ENCODE peak calls at places on chromosomes 13 and 19, in five cellular contexts. K is cardiac muscle cell; G is CD4-positive, CD25-positive, alpha-beta regulatory T cell; E is heart left ventricle; W is tibial nerve. S is an unnamed sample.

GRCh38 chr19:279656-280055 is 11.5 kb downstream of the PLPP2 start:
- DNase-seq in K (no peak), G (no peak), E (no peak), W (no peak), S (no peak)

GRCh38 chr19:9835507-9835949 is 410 bp downstream of the PIN1 start:
- DNase-seq in K (no peak), G (no peak), E (peak; percentile 64), W (no peak), S (no peak)

GRCh38 chr13:30698023-30698422 is 37.3 kb upstream of the ALOX5AP start:
- DNase-seq in K (no peak), G (no peak), E (no peak), W (no peak), S (no peak)

GRCh38 chr13:51849145-51850101 is 4.4 kb upstream of the TMEM272 start:
- DNase-seq in K (peak; percentile 58), G (peak; percentile 14), E (no peak), W (no peak), S (no peak)

GRCh38 chr13:93039131-93039530 is 187.5 kb upstream of the GPC6 start:
- DNase-seq in K (no peak), G (no peak), E (no peak), W (no peak), S (no peak)

GRCh38 chr13:60617863-60618733 is 221.1 kb downstream of the TDRD3 start:
- DNase-seq in K (peak; percentile 14), G (no peak), E (no peak), W (peak; percentile 32), S (no peak)

GRCh38 chr13:93145199-93145598 is 81.4 kb upstream of the GPC6 start:
- DNase-seq in K (no peak), G (no peak), E (no peak), W (no peak), S (no peak)

GRCh38 chr19:47309608-47310007 is at the start of gene C5AR1:
- DNase-seq in K (no peak), G (no peak), E (peak; percentile 76), W (no peak), S (no peak)

GRCh38 chr13:38590796-38591507 is 95.9 kb upstream of the FREM2 start:
- DNase-seq in K (peak; percentile 35), G (no peak), E (no peak), W (no peak), S (no peak)

GRCh38 chr13:112785419-112785856 is 95.6 kb downstream of the ATP11A start:
- DNase-seq in K (no peak), G (no peak), E (no peak), W (no peak), S (peak; percentile 33)

GRCh38 chr13:42494157-42494556 is 79.8 kb upstream of the TNFSF11 start:
- DNase-seq in K (no peak), G (no peak), E (no peak), W (no peak), S (no peak)

GRCh38 chr19:37551123-37551993 is 43.2 kb downstream of the ZNF571 start:
- DNase-seq in K (no peak), G (peak; percentile 54), E (peak; percentile 78), W (no peak), S (peak; percentile 59)

GRCh38 chr19:44111910-44112463 is 1.2 kb upstream of the ZNF225 start:
- DNase-seq in K (peak; percentile 85), G (no peak), E (no peak), W (no peak), S (no peak)

GRCh38 chr13:27375686-27376326 is 48.6 kb upstream of the GTF3A start:
- DNase-seq in K (peak; percentile 71), G (peak; percentile 23), E (no peak), W (peak; percentile 67), S (peak; percentile 65)

GRCh38 chr19:20414133-20414532 is 151.4 kb downstream of the ZNF737 start:
- DNase-seq in K (no peak), G (no peak), E (no peak), W (no peak), S (no peak)

GRCh38 chr13:91724591-91724990 is 326.2 kb downstream of the GPC5 start:
- DNase-seq in K (no peak), G (no peak), E (no peak), W (no peak), S (no peak)

GRCh38 chr13:113998781-113999617 is 25.1 kb upstream of the C13orf46 start:
- DNase-seq in K (no peak), G (no peak), E (peak; percentile 43), W (no peak), S (no peak)

GRCh38 chr19:3270908-3271307 is 46.4 kb downstream of the CELF5 start:
- DNase-seq in K (peak; percentile 23), G (peak; percentile 20), E (no peak), W (no peak), S (peak; percentile 30)
- H3K9me3 ChIP-seq in K (no peaks in the 10 kb centered on the region), G (no peaks in the 10 kb centered on the region), E (no peaks in the 10 kb centered on the region), W (peaks cover 18% of the 10 kb centered on the region), S (no peaks in the 10 kb centered on the region)

GRCh38 chr13:23793711-23794110 is 95.5 kb downstream of the MIPEP start:
- DNase-seq in K (no peak), G (no peak), E (no peak), W (no peak), S (no peak)
- H3K4me1 ChIP-seq in K (peaks cover 8% of the 10 kb centered on the region), G (peaks cover 12% of the 10 kb centered on the region), E (no peaks in the 10 kb centered on the region), W (no peaks in the 10 kb centered on the region), S (no peaks in the 10 kb centered on the region)

GRCh38 chr19:58085348-58085875 is 12.6 kb downstream of the ZSCAN18 start:
- DNase-seq in K (no peak), G (no peak), E (no peak), W (no peak), S (no peak)
- H3K9me3 ChIP-seq in K (no peaks in the 10 kb centered on the region), G (peaks cover 83% of the 10 kb centered on the region), E (peaks cover 7% of the 10 kb centered on the region), W (peaks cover 98% of the 10 kb centered on the region), S (peaks cover 22% of the 10 kb centered on the region)

GRCh38 chr13:46617382-46617781 is 64.4 kb downstream of the LRCH1 start:
- DNase-seq in K (no peak), G (no peak), E (no peak), W (no peak), S (no peak)

GRCh38 chr13:46613409-46614049 is 60.6 kb downstream of the LRCH1 start:
- DNase-seq in K (no peak), G (no peak), E (no peak), W (no peak), S (no peak)

GRCh38 chr13:46614582-46614981 is 61.6 kb downstream of the LRCH1 start:
- DNase-seq in K (no peak), G (no peak), E (no peak), W (no peak), S (no peak)

GRCh38 chr13:46617885-46618284 is 64.9 kb downstream of the LRCH1 start:
- DNase-seq in K (no peak), G (no peak), E (no peak), W (no peak), S (no peak)

DNA sequence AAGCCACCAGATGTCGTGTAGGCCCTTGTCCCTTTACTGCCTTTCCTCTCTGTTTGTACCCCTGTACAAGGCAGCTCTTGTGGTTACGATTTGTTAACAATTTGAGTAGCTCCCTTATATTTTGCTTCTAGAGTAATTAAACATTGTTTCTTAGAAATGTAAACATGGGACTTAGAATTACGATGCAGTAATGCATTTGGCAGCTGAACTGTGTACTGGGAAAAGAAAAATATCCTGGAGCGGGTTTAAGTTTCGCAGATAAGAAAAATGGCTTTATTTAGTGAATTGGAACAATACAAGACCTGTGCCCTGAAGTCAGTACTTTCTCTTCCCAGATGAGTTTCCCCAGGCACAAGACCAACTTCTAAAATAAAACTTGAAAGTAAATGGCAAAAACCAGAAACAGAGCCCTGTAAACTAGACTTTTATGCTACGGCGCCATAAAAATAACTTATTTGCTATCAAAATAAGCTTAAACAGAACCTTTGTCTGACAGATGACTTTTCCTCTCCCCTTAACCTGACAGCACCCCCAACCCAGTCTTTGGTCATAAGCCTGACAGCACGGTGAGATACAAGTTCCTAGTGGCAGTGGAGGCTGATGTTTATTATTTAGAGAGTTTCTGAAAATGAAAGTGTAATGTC is 63.0 kb downstream of the LRCH1 start:
- DNase-seq in K (no peak), G (no peak), E (no peak), W (no peak), S (no peak)
- H3K4me1 ChIP-seq in K (peaks cover 34% of the 10 kb centered on the region), G (no peaks in the 10 kb centered on the region), E (peaks cover 3% of the 10 kb centered on the region), W (peaks cover 4% of the 10 kb centered on the region), S (peaks cover 6% of the 10 kb centered on the region)

DNA sequence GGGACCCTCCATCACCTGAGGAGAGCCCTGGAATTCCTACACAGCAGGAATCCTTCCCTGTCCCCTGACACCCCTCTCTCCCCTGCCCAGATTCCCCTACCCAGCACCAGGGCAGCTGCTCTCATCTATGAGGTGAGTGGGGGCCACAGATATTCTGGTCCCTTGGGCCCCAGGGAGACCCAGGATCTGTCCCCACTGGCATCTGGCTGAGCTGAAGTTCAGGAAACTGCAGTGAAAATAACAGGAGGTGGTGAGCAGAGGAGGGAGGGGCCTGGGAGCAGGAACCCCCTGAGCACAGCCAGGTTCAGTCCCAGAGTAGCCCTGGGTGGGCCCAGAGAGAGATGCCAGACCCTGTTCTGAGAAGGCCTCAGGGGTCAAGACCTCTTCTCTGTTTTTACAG is 10.1 kb downstream of the CEACAM21 start:
- DNase-seq in K (no peak), G (no peak), E (no peak), W (no peak), S (no peak)
- H3K9me3 ChIP-seq in K (no peaks in the 10 kb centered on the region), G (peaks cover 16% of the 10 kb centered on the region), E (no peaks in the 10 kb centered on the region), W (peaks cover 24% of the 10 kb centered on the region), S (no peaks in the 10 kb centered on the region)

S was measured in CD8-positive, alpha-beta memory T cell.